ENCODE peak calls at places on chromosomes 2 and 18, in four cellular contexts. One of them, this sample, is unnamed.

GRCh38 chr18:4720498-4720897 is 265.4 kb upstream of the DLGAP1 start:
- DNase-seq in GM04504: no peak
- DNase-seq in CD4-positive, alpha-beta T cell: no peak
- DNase-seq in retina: peak; percentile 34
- DNase-seq in this sample: no peak

GRCh38 chr2:65489269-65489668 is 56.9 kb upstream of the SPRED2 start:
- DNase-seq in GM04504: no peak
- DNase-seq in CD4-positive, alpha-beta T cell: no peak
- DNase-seq in retina: no peak
- DNase-seq in this sample: no peak

GRCh38 chr2:76212305-76212985 is 501.7 kb upstream of the GCFC2 start:
- DNase-seq in GM04504: no peak
- DNase-seq in CD4-positive, alpha-beta T cell: no peak
- DNase-seq in retina: no peak
- DNase-seq in this sample: no peak

GRCh38 chr2:233270951-233271350 is 19.5 kb downstream of the ATG16L1 start:
- DNase-seq in GM04504: no peak
- DNase-seq in CD4-positive, alpha-beta T cell: no peak
- DNase-seq in retina: no peak
- DNase-seq in this sample: no peak

GRCh38 chr2:70902067-70902442 is 33.6 kb upstream of the ATP6V1B1 start:
- DNase-seq in GM04504: no peak
- DNase-seq in CD4-positive, alpha-beta T cell: no peak
- DNase-seq in retina: no peak
- DNase-seq in this sample: no peak

GRCh38 chr18:34595673-34596072 is 114.4 kb upstream of the DTNA start:
- DNase-seq in GM04504: no peak
- DNase-seq in CD4-positive, alpha-beta T cell: no peak
- DNase-seq in retina: no peak
- DNase-seq in this sample: peak; percentile 31

GRCh38 chr2:52312488-52312887 is 1280.6 kb upstream of the NRXN1 start:
- DNase-seq in GM04504: no peak
- DNase-seq in CD4-positive, alpha-beta T cell: no peak
- DNase-seq in retina: no peak
- DNase-seq in this sample: no peak

GRCh38 chr2:44918095-44918775 is 23.3 kb upstream of the SIX3 start:
- DNase-seq in GM04504: no peak
- DNase-seq in CD4-positive, alpha-beta T cell: no peak
- DNase-seq in retina: no peak
- DNase-seq in this sample: no peak

GRCh38 chr2:58140508-58141072 is 94.0 kb downstream of the VRK2 start:
- DNase-seq in GM04504: peak; percentile 79
- DNase-seq in CD4-positive, alpha-beta T cell: no peak
- DNase-seq in retina: no peak
- DNase-seq in this sample: no peak

GRCh38 chr2:136126021-136126420 is 8.1 kb upstream of the CXCR4 start:
- DNase-seq in GM04504: no peak
- DNase-seq in CD4-positive, alpha-beta T cell: no peak
- DNase-seq in retina: no peak
- DNase-seq in this sample: peak; percentile 84

GRCh38 chr18:26429535-26429934 is 118.8 kb downstream of the KCTD1 start:
- DNase-seq in GM04504: peak; percentile 67
- DNase-seq in CD4-positive, alpha-beta T cell: no peak
- DNase-seq in retina: no peak
- DNase-seq in this sample: no peak

GRCh38 chr2:131146255-131146654 is 41.1 kb downstream of the PLEKHB2 start:
- DNase-seq in GM04504: no peak
- DNase-seq in CD4-positive, alpha-beta T cell: no peak
- DNase-seq in retina: no peak
- DNase-seq in this sample: no peak

GRCh38 chr2:145066795-145067194 is 546.9 kb upstream of the ZEB2 start:
- DNase-seq in GM04504: no peak
- DNase-seq in CD4-positive, alpha-beta T cell: no peak
- DNase-seq in retina: no peak
- DNase-seq in this sample: no peak

GRCh38 chr2:9806298-9806610 is 37.0 kb upstream of the TAF1B start:
- DNase-seq in GM04504: no peak
- DNase-seq in CD4-positive, alpha-beta T cell: no peak
- DNase-seq in retina: no peak
- DNase-seq in this sample: no peak

GRCh38 chr2:192500550-192501200 is 305.9 kb upstream of the TMEFF2 start:
- DNase-seq in GM04504: no peak
- DNase-seq in CD4-positive, alpha-beta T cell: no peak
- DNase-seq in retina: no peak
- DNase-seq in this sample: no peak

GRCh38 chr2:86453838-86454237 is 12.7 kb downstream of the KDM3A start:
- DNase-seq in GM04504: peak; percentile 66
- DNase-seq in CD4-positive, alpha-beta T cell: no peak
- DNase-seq in retina: no peak
- DNase-seq in this sample: no peak

GRCh38 chr2:150063432-150063889 is 424.0 kb downstream of the RND3 start:
- DNase-seq in GM04504: peak; percentile 87
- DNase-seq in CD4-positive, alpha-beta T cell: no peak
- DNase-seq in retina: no peak
- DNase-seq in this sample: no peak

GRCh38 chr2:63432373-63432772 is 155.9 kb downstream of the WDPCP start:
- DNase-seq in GM04504: no peak
- DNase-seq in CD4-positive, alpha-beta T cell: no peak
- DNase-seq in retina: no peak
- DNase-seq in this sample: no peak

GRCh38 chr18:69935319-69936190 is 12.1 kb downstream of the CD226 start:
- DNase-seq in GM04504: no peak
- DNase-seq in CD4-positive, alpha-beta T cell: peak; percentile 71
- DNase-seq in retina: no peak
- DNase-seq in this sample: no peak

GRCh38 chr2:160114020-160114419 is 51.6 kb upstream of the PLA2R1 start:
- DNase-seq in GM04504: no peak
- DNase-seq in CD4-positive, alpha-beta T cell: no peak
- DNase-seq in retina: no peak
- DNase-seq in this sample: no peak

GRCh38 chr2:241892299-241893137 is 23.0 kb downstream of the RTP5 start:
- DNase-seq in GM04504: no peak
- DNase-seq in CD4-positive, alpha-beta T cell: no peak
- DNase-seq in retina: peak; percentile 48
- DNase-seq in this sample: no peak

GRCh38 chr2:172427990-172428840 is 829 bp downstream of the ITGA6 start:
- DNase-seq in GM04504: no peak
- DNase-seq in CD4-positive, alpha-beta T cell: peak; percentile 51
- DNase-seq in retina: peak; percentile 73
- DNase-seq in this sample: peak; percentile 63

GRCh38 chr2:231699006-231699405 is 9.3 kb upstream of the PTMA start:
- DNase-seq in GM04504: no peak
- DNase-seq in CD4-positive, alpha-beta T cell: no peak
- DNase-seq in retina: no peak
- DNase-seq in this sample: no peak

GRCh38 chr2:165815299-165815698 is 21.3 kb upstream of the GALNT3 start:
- DNase-seq in GM04504: no peak
- DNase-seq in CD4-positive, alpha-beta T cell: no peak
- DNase-seq in retina: no peak
- DNase-seq in this sample: no peak

GRCh38 chr2:137206064-137206463 is 440.7 kb downstream of the THSD7B start:
- DNase-seq in GM04504: no peak
- DNase-seq in CD4-positive, alpha-beta T cell: no peak
- DNase-seq in retina: no peak
- DNase-seq in this sample: no peak

GRCh38 chr2:27655155-27655951 is 8.1 kb downstream of the SUPT7L start:
- DNase-seq in GM04504: no peak
- DNase-seq in CD4-positive, alpha-beta T cell: no peak
- DNase-seq in retina: no peak
- DNase-seq in this sample: no peak

GRCh38 chr2:42673989-42674564 is 89.9 kb downstream of the OXER1 start:
- DNase-seq in GM04504: no peak
- DNase-seq in CD4-positive, alpha-beta T cell: no peak
- DNase-seq in retina: no peak
- DNase-seq in this sample: no peak

GRCh38 chr18:37327063-37327577 is 238.5 kb downstream of the CELF4 start:
- DNase-seq in GM04504: no peak
- DNase-seq in CD4-positive, alpha-beta T cell: no peak
- DNase-seq in retina: no peak
- DNase-seq in this sample: no peak

GRCh38 chr2:127084611-127085031 is 22.3 kb downstream of the BIN1 start:
- DNase-seq in GM04504: no peak
- DNase-seq in CD4-positive, alpha-beta T cell: peak; percentile 29
- DNase-seq in retina: no peak
- DNase-seq in this sample: no peak

GRCh38 chr2:160666019-160666676 is 172.5 kb upstream of the RBMS1 start:
- DNase-seq in GM04504: peak; percentile 94
- DNase-seq in CD4-positive, alpha-beta T cell: no peak
- DNase-seq in retina: no peak
- DNase-seq in this sample: peak; percentile 72

GRCh38 chr2:172324198-172324597 is 103.2 kb upstream of the ITGA6 start:
- DNase-seq in GM04504: no peak
- DNase-seq in CD4-positive, alpha-beta T cell: no peak
- DNase-seq in retina: peak; percentile 64
- DNase-seq in this sample: no peak

GRCh38 chr2:99926986-99927385 is 215.4 kb downstream of the AFF3 start:
- DNase-seq in GM04504: no peak
- DNase-seq in CD4-positive, alpha-beta T cell: no peak
- DNase-seq in retina: no peak
- DNase-seq in this sample: no peak

GRCh38 chr18:76348267-76349066 is 146.6 kb downstream of the ZNF516 start:
- DNase-seq in GM04504: no peak
- DNase-seq in CD4-positive, alpha-beta T cell: no peak
- DNase-seq in retina: no peak
- DNase-seq in this sample: peak; percentile 67

GRCh38 chr2:169069341-169069740 is at the start of gene DHRS9:
- DNase-seq in GM04504: no peak
- DNase-seq in CD4-positive, alpha-beta T cell: no peak
- DNase-seq in retina: no peak
- DNase-seq in this sample: no peak

GRCh38 chr2:98541906-98542305 is 66.4 kb downstream of the COA5 start:
- DNase-seq in GM04504: no peak
- DNase-seq in CD4-positive, alpha-beta T cell: no peak
- DNase-seq in retina: no peak
- DNase-seq in this sample: no peak

GRCh38 chr2:184597571-184597980 is 753 bp upstream of the ZNF804A start:
- DNase-seq in GM04504: no peak
- DNase-seq in CD4-positive, alpha-beta T cell: no peak
- DNase-seq in retina: peak; percentile 83
- DNase-seq in this sample: peak; percentile 60

GRCh38 chr18:59055345-59056032 is 84.2 kb upstream of the SEC11C start:
- DNase-seq in GM04504: no peak
- DNase-seq in CD4-positive, alpha-beta T cell: no peak
- DNase-seq in retina: no peak
- DNase-seq in this sample: no peak

GRCh38 chr18:60200558-60200957 is 172.0 kb downstream of the MC4R start:
- DNase-seq in GM04504: no peak
- DNase-seq in CD4-positive, alpha-beta T cell: no peak
- DNase-seq in retina: no peak
- DNase-seq in this sample: no peak

GRCh38 chr2:25249785-25250184 is 81.4 kb upstream of the POMC start:
- DNase-seq in GM04504: no peak
- DNase-seq in CD4-positive, alpha-beta T cell: no peak
- DNase-seq in retina: no peak
- DNase-seq in this sample: no peak

This sample was measured in NCI-H748 treated with DMSO at 0.1 percent for 48 hours.